ENCODE peak calls at places on chromosomes 16 and 17, in six cellular contexts. F is EL, M is iris pigment epithelial cell, J is astrocyte, W is HFFc6, C is stomach. P is an unnamed sample.

GRCh38 chr17:75898791-75899190 is 2.0 kb upstream of the TRIM65 start:
- DNase-seq in F (no peak), M (no peak), J (no peak), W (no peak), C (no peak), P (no peak)

GRCh38 chr17:61583242-61583641 is 7.8 kb downstream of the NACA2 start:
- DNase-seq in F (peak), M (peak), J (peak), W (peak), C (no peak), P (peak)

GRCh38 chr17:80861892-80862291 is 129.7 kb upstream of the CHMP6 start:
- DNase-seq in F (peak), M (peak), J (peak), W (no peak), C (no peak), P (peak)

GRCh38 chr17:68257924-68258323 is 10.1 kb downstream of the AMZ2 start:
- DNase-seq in F (no peak), M (no peak), J (no peak), W (no peak), C (no peak), P (peak)

GRCh38 chr17:76005263-76006149 is 4.9 kb downstream of the CDK3 start:
- DNase-seq in F (peak), M (peak), J (no peak), W (peak), C (peak), P (peak)

GRCh38 chr16:56348168-56349085 is 76.9 kb downstream of the AMFR start:
- DNase-seq in F (peak), M (no peak), J (no peak), W (no peak), C (no peak), P (peak)

GRCh38 chr16:24829153-24829552 is 16.6 kb upstream of the SLC5A11 start:
- DNase-seq in F (no peak), M (no peak), J (no peak), W (no peak), C (no peak), P (no peak)

GRCh38 chr17:58324409-58325288 is 3.9 kb downstream of the TSPOAP1 start:
- DNase-seq in F (peak), M (peak), J (no peak), W (no peak), C (peak), P (peak)

GRCh38 chr16:68257906-68258800 is 6.2 kb upstream of the SLC7A6 start:
- DNase-seq in F (peak), M (peak), J (peak), W (peak), C (no peak), P (peak)

GRCh38 chr17:17590141-17590735 is 1.3 kb downstream of the PEMT start:
- DNase-seq in F (peak), M (no peak), J (no peak), W (no peak), C (no peak), P (peak)

GRCh38 chr17:49513616-49514373 is 18.7 kb downstream of the NGFR start:
- DNase-seq in F (no peak), M (no peak), J (no peak), W (no peak), C (no peak), P (no peak)

GRCh38 chr17:82745524-82745923 is 6.3 kb upstream of the TBCD start:
- DNase-seq in F (no peak), M (no peak), J (no peak), W (no peak), C (no peak), P (no peak)

GRCh38 chr16:25235991-25236390 is 19.2 kb downstream of the AQP8 start:
- DNase-seq in F (no peak), M (peak), J (no peak), W (peak), C (no peak), P (no peak)

GRCh38 chr16:57377080-57377841 is 5.0 kb downstream of the CX3CL1 start:
- DNase-seq in F (peak), M (peak), J (no peak), W (no peak), C (no peak), P (peak)

GRCh38 chr16:76650579-76650978 is 373.4 kb downstream of the CNTNAP4 start:
- DNase-seq in F (no peak), M (no peak), J (no peak), W (no peak), C (no peak), P (peak)

GRCh38 chr16:49587511-49587910 is 213.9 kb downstream of the C16orf78 start:
- DNase-seq in F (no peak), M (no peak), J (peak), W (no peak), C (no peak), P (no peak)

GRCh38 chr16:144797-145252 is 6.4 kb upstream of the NPRL3 start:
- DNase-seq in F (no peak), M (no peak), J (no peak), W (no peak), C (no peak), P (no peak)

GRCh38 chr16:12737563-12737962 is 66.1 kb downstream of the CPPED1 start:
- DNase-seq in F (no peak), M (no peak), J (no peak), W (no peak), C (no peak), P (no peak)

GRCh38 chr17:36792849-36793248 is 144.4 kb upstream of the LHX1 start:
- DNase-seq in F (no peak), M (no peak), J (no peak), W (no peak), C (no peak), P (no peak)

GRCh38 chr17:47315451-47316266 is 8.1 kb upstream of the EFCAB13 start:
- DNase-seq in F (peak), M (peak), J (peak), W (peak), C (no peak), P (peak)

GRCh38 chr17:35486920-35487727 is 38.6 kb upstream of the SLFN13 start:
- DNase-seq in F (peak), M (peak), J (peak), W (peak), C (peak), P (peak)

GRCh38 chr16:23903001-23903414 is 67.2 kb downstream of the PRKCB start:
- DNase-seq in F (peak), M (no peak), J (no peak), W (no peak), C (no peak), P (peak)

GRCh38 chr17:82229686-82230626 is 1.1 kb downstream of the SLC16A3 start:
- DNase-seq in F (no peak), M (no peak), J (no peak), W (no peak), C (no peak), P (peak)

GRCh38 chr16:79296491-79296890 is 304.0 kb downstream of the MAF start:
- DNase-seq in F (no peak), M (no peak), J (no peak), W (no peak), C (no peak), P (no peak)

GRCh38 chr17:67431210-67432015 is 54.3 kb downstream of the PITPNC1 start:
- DNase-seq in F (peak), M (peak), J (peak), W (peak), C (no peak), P (peak)

P was measured in ELR.